ENCODE peak calls at places on chromosomes 3 and 15, in six cellular contexts. One of them, this sample, is unnamed.

GRCh38 chr3:76152028-76152427 is 366.7 kb upstream of the ZNF717 start:
- DNase-seq in Panc1: no peak
- DNase-seq in transverse colon: no peak
- DNase-seq in HCT116: no peak
- DNase-seq in suprapubic skin: no peak
- DNase-seq in stomach: no peak
- DNase-seq in this sample: no peak

GRCh38 chr15:74994236-74994635 is 1.1 kb upstream of the SCAMP5 start:
- DNase-seq in suprapubic skin: no peak
- DNase-seq in stomach: no peak
- DNase-seq in HCT116: no peak
- DNase-seq in Panc1: no peak
- DNase-seq in transverse colon: no peak
- DNase-seq in this sample: no peak

GRCh38 chr3:112671930-112672715 is 31.2 kb upstream of the CCDC80 start:
- DNase-seq in Panc1: no peak
- DNase-seq in transverse colon: no peak
- DNase-seq in HCT116: no peak
- DNase-seq in stomach: no peak
- DNase-seq in suprapubic skin: no peak
- DNase-seq in this sample: no peak

GRCh38 chr3:13783556-13783955 is 96.3 kb downstream of the WNT7A start:
- DNase-seq in stomach: no peak
- DNase-seq in suprapubic skin: no peak
- DNase-seq in transverse colon: no peak
- DNase-seq in Panc1: no peak
- DNase-seq in HCT116: no peak
- DNase-seq in this sample: no peak

GRCh38 chr3:137217733-137218132 is 259.9 kb downstream of the IL20RB start:
- DNase-seq in suprapubic skin: no peak
- DNase-seq in HCT116: no peak
- DNase-seq in transverse colon: no peak
- DNase-seq in stomach: no peak
- DNase-seq in Panc1: no peak
- DNase-seq in this sample: no peak

GRCh38 chr3:78077842-78078241 is 1037.9 kb downstream of the ROBO2 start:
- DNase-seq in HCT116: no peak
- DNase-seq in suprapubic skin: no peak
- DNase-seq in transverse colon: no peak
- DNase-seq in stomach: no peak
- DNase-seq in Panc1: no peak
- DNase-seq in this sample: no peak

GRCh38 chr3:124792341-124793034 is 62.2 kb downstream of the UMPS start:
- DNase-seq in Panc1: no peak
- DNase-seq in stomach: no peak
- DNase-seq in HCT116: no peak
- DNase-seq in suprapubic skin: no peak
- DNase-seq in transverse colon: no peak
- DNase-seq in this sample: no peak

GRCh38 chr15:65184305-65184943 is 718 bp downstream of the CLPX start:
- DNase-seq in transverse colon: peak; percentile 73
- DNase-seq in Panc1: no peak
- DNase-seq in stomach: peak; percentile 58
- DNase-seq in suprapubic skin: no peak
- DNase-seq in HCT116: no peak
- DNase-seq in this sample: peak; percentile 59

GRCh38 chr3:143536817-143537535 is 311.3 kb downstream of the SLC9A9 start:
- DNase-seq in suprapubic skin: no peak
- DNase-seq in stomach: no peak
- DNase-seq in HCT116: no peak
- DNase-seq in Panc1: no peak
- DNase-seq in transverse colon: no peak
- DNase-seq in this sample: no peak

GRCh38 chr15:43270676-43271306 is 4.1 kb upstream of the TGM5 start:
- DNase-seq in suprapubic skin: no peak
- DNase-seq in HCT116: no peak
- DNase-seq in Panc1: no peak
- DNase-seq in transverse colon: no peak
- DNase-seq in stomach: no peak
- DNase-seq in this sample: no peak

GRCh38 chr15:68425428-68426060 is 6.4 kb downstream of the ITGA11 start:
- DNase-seq in suprapubic skin: no peak
- DNase-seq in Panc1: no peak
- DNase-seq in HCT116: no peak
- DNase-seq in transverse colon: no peak
- DNase-seq in stomach: no peak
- DNase-seq in this sample: no peak

GRCh38 chr15:64894395-64895056 is 17.2 kb upstream of the ANKDD1A start:
- DNase-seq in transverse colon: peak; percentile 84
- DNase-seq in suprapubic skin: no peak
- DNase-seq in Panc1: no peak
- DNase-seq in HCT116: no peak
- DNase-seq in stomach: peak; percentile 61
- DNase-seq in this sample: no peak

GRCh38 chr3:27713435-27713880 is 8.7 kb downstream of the EOMES start:
- DNase-seq in stomach: no peak
- DNase-seq in Panc1: no peak
- DNase-seq in transverse colon: no peak
- DNase-seq in suprapubic skin: no peak
- DNase-seq in HCT116: no peak
- DNase-seq in this sample: no peak

GRCh38 chr15:94524565-94524964 is 293.2 kb downstream of the MCTP2 start:
- DNase-seq in suprapubic skin: no peak
- DNase-seq in transverse colon: peak; percentile 59
- DNase-seq in HCT116: peak; percentile 24
- DNase-seq in stomach: no peak
- DNase-seq in Panc1: no peak
- DNase-seq in this sample: no peak

GRCh38 chr15:100216177-100216576 is 125.6 kb downstream of the ADAMTS17 start:
- DNase-seq in stomach: no peak
- DNase-seq in Panc1: no peak
- DNase-seq in transverse colon: no peak
- DNase-seq in HCT116: no peak
- DNase-seq in suprapubic skin: no peak
- DNase-seq in this sample: no peak

GRCh38 chr3:15903776-15904720 is 106.3 kb upstream of the ANKRD28 start:
- DNase-seq in stomach: peak; percentile 60
- DNase-seq in HCT116: no peak
- DNase-seq in transverse colon: no peak
- DNase-seq in suprapubic skin: no peak
- DNase-seq in Panc1: no peak
- DNase-seq in this sample: no peak

GRCh38 chr3:31926543-31926942 is 54.5 kb downstream of the OSBPL10 start:
- DNase-seq in HCT116: no peak
- DNase-seq in stomach: no peak
- DNase-seq in Panc1: no peak
- DNase-seq in transverse colon: no peak
- DNase-seq in suprapubic skin: no peak
- DNase-seq in this sample: no peak

GRCh38 chr3:191342391-191342790 is 12.1 kb upstream of the UTS2B start:
- DNase-seq in Panc1: no peak
- DNase-seq in transverse colon: no peak
- DNase-seq in stomach: no peak
- DNase-seq in suprapubic skin: no peak
- DNase-seq in HCT116: no peak
- DNase-seq in this sample: no peak

GRCh38 chr15:92322566-92323355 is 70.9 kb upstream of the ST8SIA2 start:
- DNase-seq in suprapubic skin: no peak
- DNase-seq in transverse colon: no peak
- DNase-seq in Panc1: no peak
- DNase-seq in stomach: no peak
- DNase-seq in HCT116: no peak
- DNase-seq in this sample: no peak

GRCh38 chr3:159928071-159928491 is 60.6 kb upstream of the IL12A start:
- DNase-seq in HCT116: no peak
- DNase-seq in Panc1: no peak
- DNase-seq in transverse colon: no peak
- DNase-seq in suprapubic skin: no peak
- DNase-seq in stomach: no peak
- DNase-seq in this sample: no peak

GRCh38 chr3:139202226-139202958 is 141.4 kb upstream of the MRPS22 start:
- DNase-seq in suprapubic skin: no peak
- DNase-seq in HCT116: peak; percentile 54
- DNase-seq in transverse colon: peak; percentile 75
- DNase-seq in stomach: no peak
- DNase-seq in Panc1: peak; percentile 10
- DNase-seq in this sample: no peak

GRCh38 chr3:11224870-11225251 is 47.3 kb upstream of the ATG7 start:
- DNase-seq in suprapubic skin: no peak
- DNase-seq in Panc1: no peak
- DNase-seq in stomach: no peak
- DNase-seq in transverse colon: no peak
- DNase-seq in HCT116: no peak
- DNase-seq in this sample: no peak

GRCh38 chr3:192010490-192010889 is 549.5 kb downstream of the PYDC2 start:
- DNase-seq in stomach: no peak
- DNase-seq in transverse colon: no peak
- DNase-seq in suprapubic skin: no peak
- DNase-seq in HCT116: no peak
- DNase-seq in Panc1: no peak
- DNase-seq in this sample: no peak

GRCh38 chr15:76987896-76988860 is 6.7 kb upstream of the PSTPIP1 start:
- DNase-seq in HCT116: no peak
- DNase-seq in stomach: no peak
- DNase-seq in suprapubic skin: no peak
- DNase-seq in Panc1: no peak
- DNase-seq in transverse colon: peak; percentile 49
- DNase-seq in this sample: no peak

GRCh38 chr3:30495172-30496124 is 111.0 kb upstream of the TGFBR2 start:
- DNase-seq in Panc1: no peak
- DNase-seq in transverse colon: no peak
- DNase-seq in suprapubic skin: no peak
- DNase-seq in stomach: no peak
- DNase-seq in HCT116: no peak
- DNase-seq in this sample: no peak

GRCh38 chr3:157442729-157443128 is 6.1 kb downstream of the PTX3 start:
- DNase-seq in transverse colon: no peak
- DNase-seq in Panc1: no peak
- DNase-seq in suprapubic skin: no peak
- DNase-seq in HCT116: no peak
- DNase-seq in stomach: no peak
- DNase-seq in this sample: no peak

GRCh38 chr3:28053759-28054158 is 187.7 kb upstream of the CMC1 start:
- DNase-seq in suprapubic skin: no peak
- DNase-seq in stomach: no peak
- DNase-seq in transverse colon: no peak
- DNase-seq in HCT116: peak; percentile 75
- DNase-seq in Panc1: peak; percentile 54
- DNase-seq in this sample: no peak

GRCh38 chr15:41490355-41490754 is 3.3 kb upstream of the ITPKA start:
- DNase-seq in suprapubic skin: no peak
- DNase-seq in Panc1: peak; percentile 71
- DNase-seq in HCT116: peak; percentile 89
- DNase-seq in transverse colon: no peak
- DNase-seq in stomach: no peak
- DNase-seq in this sample: no peak

GRCh38 chr15:59307164-59307535 is 65.5 kb downstream of the MYO1E start:
- DNase-seq in HCT116: no peak
- DNase-seq in transverse colon: no peak
- DNase-seq in Panc1: no peak
- DNase-seq in suprapubic skin: no peak
- DNase-seq in stomach: no peak
- DNase-seq in this sample: no peak
- TF ChIP-seq POLR2AphosphoS5 in HCT116: no peak
- TF ChIP-seq POLR2AphosphoS5 in transverse colon: no peak
- TF ChIP-seq POLR2AphosphoS5 in Panc1: no peak
- TF ChIP-seq POLR2AphosphoS5 in suprapubic skin: no peak
- TF ChIP-seq POLR2AphosphoS5 in stomach: no peak
- TF ChIP-seq POLR2AphosphoS5 in this sample: no peak

GRCh38 chr15:29024681-29025080 is 138.9 kb downstream of the APBA2 start:
- DNase-seq in stomach: no peak
- DNase-seq in HCT116: no peak
- DNase-seq in transverse colon: no peak
- DNase-seq in Panc1: no peak
- DNase-seq in suprapubic skin: peak; percentile 31
- DNase-seq in this sample: no peak
- H3K27ac ChIP-seq in stomach: no peak overlapping the region
- H3K27ac ChIP-seq in HCT116: no peak overlapping the region
- H3K27ac ChIP-seq in transverse colon: no peak overlapping the region
- H3K27ac ChIP-seq in Panc1: no peak overlapping the region
- H3K27ac ChIP-seq in suprapubic skin: no peak overlapping the region
- H3K27ac ChIP-seq in this sample: no peak overlapping the region

GRCh38 chr3:119558528-119559339 is 680 bp downstream of the CD80 start:
- DNase-seq in transverse colon: no peak
- DNase-seq in Panc1: no peak
- DNase-seq in HCT116: no peak
- DNase-seq in suprapubic skin: no peak
- DNase-seq in stomach: no peak
- DNase-seq in this sample: no peak

GRCh38 chr3:119560160-119560559 is 746 bp upstream of the CD80 start:
- DNase-seq in HCT116: no peak
- DNase-seq in Panc1: no peak
- DNase-seq in suprapubic skin: no peak
- DNase-seq in transverse colon: no peak
- DNase-seq in stomach: no peak
- DNase-seq in this sample: no peak

GRCh38 chr3:119557874-119558264 is 1.5 kb downstream of the CD80 start:
- DNase-seq in suprapubic skin: no peak
- DNase-seq in HCT116: no peak
- DNase-seq in transverse colon: no peak
- DNase-seq in stomach: no peak
- DNase-seq in Panc1: no peak
- DNase-seq in this sample: no peak

GRCh38 chr3:119559441-119559963 is at the start of gene CD80:
- DNase-seq in HCT116: peak; percentile 65
- DNase-seq in Panc1: peak; percentile 18
- DNase-seq in stomach: peak; percentile 75
- DNase-seq in suprapubic skin: no peak
- DNase-seq in transverse colon: peak; percentile 77
- DNase-seq in this sample: no peak

DNA sequence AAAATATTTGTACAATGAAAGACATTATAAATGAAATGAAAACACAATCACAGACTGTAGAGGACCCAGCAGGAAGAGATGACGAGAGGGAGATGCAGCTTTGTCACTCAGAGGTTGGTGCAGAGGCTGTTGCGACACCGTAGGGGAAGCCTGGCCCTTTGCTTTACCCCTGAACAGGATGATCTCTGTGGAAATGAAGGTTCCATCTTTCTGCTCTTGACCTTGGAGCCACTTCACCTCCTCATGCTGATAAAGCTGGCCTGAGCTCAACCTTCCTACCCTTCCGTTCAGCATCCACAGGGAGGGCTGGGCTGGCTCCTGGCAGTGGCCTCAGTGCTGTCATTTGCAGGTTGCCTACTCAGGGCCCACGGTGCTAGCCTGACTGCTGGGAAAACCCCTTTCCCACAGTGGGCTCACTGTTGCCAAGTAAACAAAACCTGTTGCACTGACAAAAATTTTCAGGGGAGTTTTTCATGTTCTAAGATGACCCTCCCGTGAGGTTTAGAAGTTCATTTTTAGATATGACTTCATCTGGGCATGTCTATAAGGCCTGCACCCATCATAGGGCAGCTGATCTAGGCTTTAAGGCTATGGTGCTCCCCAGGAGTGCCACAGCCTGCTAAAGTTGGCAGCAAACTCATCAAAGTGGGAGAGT is 3.0 kb upstream of the CD80 start:
- DNase-seq in stomach: no peak
- DNase-seq in HCT116: no peak
- DNase-seq in suprapubic skin: no peak
- DNase-seq in transverse colon: no peak
- DNase-seq in Panc1: no peak
- DNase-seq in this sample: no peak
- TF ChIP-seq POLR2AphosphoS5 in stomach: no peak
- TF ChIP-seq POLR2AphosphoS5 in HCT116: no peak
- TF ChIP-seq POLR2AphosphoS5 in suprapubic skin: no peak
- TF ChIP-seq POLR2AphosphoS5 in transverse colon: no peak
- TF ChIP-seq POLR2AphosphoS5 in Panc1: no peak
- TF ChIP-seq POLR2AphosphoS5 in this sample: no peak

GRCh38 chr3:53151870-53152269 is 9.1 kb upstream of the PRKCD start:
- DNase-seq in stomach: no peak
- DNase-seq in transverse colon: no peak
- DNase-seq in Panc1: no peak
- DNase-seq in suprapubic skin: no peak
- DNase-seq in HCT116: no peak
- DNase-seq in this sample: no peak
- H3K27ac ChIP-seq in stomach: peak overlapping the region; percentile 64
- H3K27ac ChIP-seq in transverse colon: no peak overlapping the region
- H3K27ac ChIP-seq in Panc1: no peak overlapping the region
- H3K27ac ChIP-seq in suprapubic skin: no peak overlapping the region
- H3K27ac ChIP-seq in HCT116: no peak overlapping the region
- H3K27ac ChIP-seq in this sample: no peak overlapping the region